ENCODE peak calls at places on chromosomes 13 and 19, in nine cellular contexts. C is AG04450; Y is H9; T is effector memory CD4-positive, alpha-beta T cell; R is CD4-positive, alpha-beta memory T cell; Q is mucosa of descending colon; U is stomach; S is heart right ventricle; N is hepatocyte. D is an unnamed sample.
A peak's percentile ranks its signal among the peaks of the same experiment; 100 is the strongest.

GRCh38 chr19:7295912-7296486 is 1.8 kb upstream of the INSR start:
- DNase-seq in S (no peak), R (no peak), U (no peak), N (no peak), C (no peak), Y (no peak), Q (no peak), T (no peak), D (no peak)

GRCh38 chr19:13347351-13347750 is 158.9 kb downstream of the CACNA1A start:
- DNase-seq in S (no peak), T (no peak), N (no peak), U (no peak), C (no peak), Q (no peak), Y (no peak), R (no peak), D (no peak)

GRCh38 chr13:113495494-113496251 is 5.2 kb upstream of the DCUN1D2 start:
- DNase-seq in N (peak; percentile 48), U (no peak), T (no peak), C (no peak), R (no peak), Y (peak; percentile 65), S (no peak), Q (no peak), D (no peak)

GRCh38 chr19:49409441-49410029 is 13.7 kb downstream of the PTH2 start:
- DNase-seq in C (no peak), Q (no peak), R (peak; percentile 42), N (no peak), T (no peak), S (no peak), U (no peak), Y (no peak), D (no peak)

GRCh38 chr19:10749435-10750384 is 31.8 kb downstream of the DNM2 start:
- DNase-seq in Y (no peak), U (peak; percentile 87), T (no peak), C (no peak), S (no peak), R (no peak), Q (peak; percentile 89), N (no peak), D (no peak)

GRCh38 chr19:18495204-18495911 is 26.5 kb downstream of the ELL start:
- DNase-seq in U (no peak), R (no peak), S (no peak), Y (peak; percentile 43), N (no peak), C (no peak), T (no peak), Q (no peak), D (no peak)

GRCh38 chr13:99376924-99377323 is 69.7 kb upstream of the GPR183 start:
- DNase-seq in R (no peak), T (no peak), C (no peak), N (no peak), Q (no peak), Y (no peak), S (no peak), U (no peak), D (no peak)

GRCh38 chr19:34096020-34096915 is 76.0 kb upstream of the LSM14A start:
- DNase-seq in T (no peak), C (peak; percentile 11), S (peak; percentile 16), R (peak; percentile 37), Y (peak; percentile 46), U (no peak), N (peak; percentile 67), Q (no peak), D (no peak)

GRCh38 chr13:99967884-99968520 is 3.6 kb downstream of the ZIC5 start:
- DNase-seq in Y (no peak), C (no peak), N (no peak), S (no peak), U (no peak), Q (no peak), R (peak; percentile 12), T (no peak), D (no peak)

GRCh38 chr13:113905942-113906341 is 42.1 kb upstream of the GAS6 start:
- DNase-seq in Q (no peak), U (peak; percentile 9), T (no peak), C (no peak), S (no peak), Y (no peak), R (no peak), N (no peak), D (no peak)

GRCh38 chr19:18612772-18613588 is at the start of gene TMEM59L:
- DNase-seq in R (peak; percentile 61), T (peak; percentile 45), N (no peak), Q (no peak), S (no peak), U (no peak), Y (no peak), C (no peak), D (peak; percentile 53)

GRCh38 chr19:47058621-47059020 is 10.2 kb upstream of the TMEM160 start:
- DNase-seq in U (no peak), S (no peak), T (no peak), C (no peak), R (no peak), Q (no peak), Y (no peak), N (peak; percentile 71), D (no peak)

GRCh38 chr13:102784501-102784900 is 10.9 kb upstream of the TEX30 start:
- DNase-seq in Y (no peak), C (no peak), S (no peak), Q (no peak), T (no peak), N (no peak), U (no peak), R (no peak), D (no peak)
- H3K9me3 ChIP-seq in Y (no peaks in the 10 kb centered on the region), C (peaks cover 6% of the 10 kb centered on the region), S (no peaks in the 10 kb centered on the region), Q (no peaks in the 10 kb centered on the region), T (no peaks in the 10 kb centered on the region), N (no peaks in the 10 kb centered on the region), U (no peaks in the 10 kb centered on the region), R (no peaks in the 10 kb centered on the region), D (no peaks in the 10 kb centered on the region)

GRCh38 chr19:51944798-51945552 is 17.7 kb downstream of the ZNF613 start:
- DNase-seq in C (no peak), U (no peak), S (no peak), Q (no peak), Y (no peak), N (no peak), T (no peak), R (no peak), D (no peak)
- H3K9me3 ChIP-seq in C (peaks cover 54% of the 10 kb centered on the region), U (peaks cover 100% of the 10 kb centered on the region), S (peaks cover 46% of the 10 kb centered on the region), Q (peaks cover 100% of the 10 kb centered on the region), Y (peaks cover 75% of the 10 kb centered on the region), N (peaks cover 69% of the 10 kb centered on the region), T (peaks cover 80% of the 10 kb centered on the region), R (peaks cover 83% of the 10 kb centered on the region), D (peaks cover 73% of the 10 kb centered on the region)

GRCh38 chr19:58261968-58262921 is 16.5 kb upstream of the ZNF8 start:
- DNase-seq in T (no peak), C (no peak), R (no peak), S (no peak), N (no peak), U (no peak), Q (no peak), Y (no peak), D (no peak)
- H3K9me3 ChIP-seq in T (peaks cover 86% of the 10 kb centered on the region), C (peaks cover 98% of the 10 kb centered on the region), R (peaks cover 83% of the 10 kb centered on the region), S (peaks cover 100% of the 10 kb centered on the region), N (peaks cover 77% of the 10 kb centered on the region), U (peaks cover 100% of the 10 kb centered on the region), Q (peaks cover 100% of the 10 kb centered on the region), Y (peaks cover 97% of the 10 kb centered on the region), D (peaks cover 70% of the 10 kb centered on the region)

GRCh38 chr19:36547001-36547732 is 19.1 kb upstream of the ZNF260 start:
- DNase-seq in T (no peak), N (no peak), C (no peak), S (no peak), Q (no peak), U (no peak), Y (no peak), R (peak; percentile 10), D (no peak)
- H3K9me3 ChIP-seq in T (peaks cover 61% of the 10 kb centered on the region), N (peaks cover 93% of the 10 kb centered on the region), C (peaks cover 25% of the 10 kb centered on the region), S (peaks cover 98% of the 10 kb centered on the region), Q (peaks cover 100% of the 10 kb centered on the region), U (peaks cover 100% of the 10 kb centered on the region), Y (peaks cover 88% of the 10 kb centered on the region), R (peaks cover 86% of the 10 kb centered on the region), D (peaks cover 79% of the 10 kb centered on the region)

GRCh38 chr19:31639306-31639705 is 290.1 kb upstream of the TSHZ3 start:
- DNase-seq in Q (no peak), U (no peak), Y (no peak), C (no peak), N (no peak), T (no peak), S (no peak), R (no peak), D (no peak)
- H3K9me3 ChIP-seq in Q (no peaks in the 10 kb centered on the region), U (peaks cover 5% of the 10 kb centered on the region), Y (no peaks in the 10 kb centered on the region), C (no peaks in the 10 kb centered on the region), N (no peaks in the 10 kb centered on the region), T (no peaks in the 10 kb centered on the region), S (no peaks in the 10 kb centered on the region), R (no peaks in the 10 kb centered on the region), D (no peaks in the 10 kb centered on the region)